ENCODE peak calls at places on chromosomes 2 and 18, in five cellular contexts. One of them, this sample, is unnamed.

GRCh38 chr2:127455566-127456493 is 37.6 kb downstream of the PROC start:
- DNase-seq in heart left ventricle: no peak
- DNase-seq in body of pancreas: no peak
- DNase-seq in IMR-90: no peak
- DNase-seq in upper lobe of left lung: no peak
- DNase-seq in this sample: peak

GRCh38 chr2:81087646-81088045 is 783.1 kb upstream of the LRRTM1 start:
- DNase-seq in heart left ventricle: no peak
- DNase-seq in body of pancreas: no peak
- DNase-seq in IMR-90: no peak
- DNase-seq in upper lobe of left lung: no peak
- DNase-seq in this sample: no peak

GRCh38 chr2:191620144-191620543 is 57.8 kb upstream of the NABP1 start:
- DNase-seq in heart left ventricle: no peak
- DNase-seq in body of pancreas: no peak
- DNase-seq in IMR-90: peak
- DNase-seq in upper lobe of left lung: no peak
- DNase-seq in this sample: no peak

GRCh38 chr2:72111061-72111460 is 36.6 kb downstream of the CYP26B1 start:
- DNase-seq in heart left ventricle: no peak
- DNase-seq in body of pancreas: no peak
- DNase-seq in IMR-90: no peak
- DNase-seq in upper lobe of left lung: no peak
- DNase-seq in this sample: no peak

GRCh38 chr2:6657131-6657530 is 208.6 kb downstream of the CMPK2 start:
- DNase-seq in heart left ventricle: no peak
- DNase-seq in body of pancreas: no peak
- DNase-seq in IMR-90: no peak
- DNase-seq in upper lobe of left lung: no peak
- DNase-seq in this sample: no peak

GRCh38 chr2:232336241-232336736 is 42.3 kb upstream of the ALPP start:
- DNase-seq in heart left ventricle: no peak
- DNase-seq in body of pancreas: no peak
- DNase-seq in IMR-90: no peak
- DNase-seq in upper lobe of left lung: no peak
- DNase-seq in this sample: peak

GRCh38 chr2:142175917-142176316 is 45.1 kb upstream of the LRP1B start:
- DNase-seq in heart left ventricle: no peak
- DNase-seq in body of pancreas: no peak
- DNase-seq in IMR-90: no peak
- DNase-seq in upper lobe of left lung: no peak
- DNase-seq in this sample: no peak

GRCh38 chr2:239259173-239259572 is 141.6 kb downstream of the HDAC4 start:
- DNase-seq in heart left ventricle: no peak
- DNase-seq in body of pancreas: no peak
- DNase-seq in IMR-90: no peak
- DNase-seq in upper lobe of left lung: no peak
- DNase-seq in this sample: peak

GRCh38 chr2:149559341-149560068 is 28.1 kb downstream of the MMADHC start:
- DNase-seq in heart left ventricle: no peak
- DNase-seq in body of pancreas: no peak
- DNase-seq in IMR-90: no peak
- DNase-seq in upper lobe of left lung: no peak
- DNase-seq in this sample: no peak

GRCh38 chr2:191152841-191153240 is 2.0 kb upstream of the STAT4 start:
- DNase-seq in heart left ventricle: no peak
- DNase-seq in body of pancreas: no peak
- DNase-seq in IMR-90: peak
- DNase-seq in upper lobe of left lung: no peak
- DNase-seq in this sample: no peak

GRCh38 chr18:30113454-30113853 is 929.1 kb downstream of the DSC3 start:
- DNase-seq in heart left ventricle: no peak
- DNase-seq in body of pancreas: no peak
- DNase-seq in IMR-90: no peak
- DNase-seq in upper lobe of left lung: no peak
- DNase-seq in this sample: no peak

GRCh38 chr18:27605107-27605834 is 420.2 kb upstream of the CHST9 start:
- DNase-seq in heart left ventricle: peak
- DNase-seq in body of pancreas: peak
- DNase-seq in IMR-90: peak
- DNase-seq in upper lobe of left lung: no peak
- DNase-seq in this sample: peak

GRCh38 chr2:180966378-180966777 is 14.0 kb upstream of the UBE2E3 start:
- DNase-seq in heart left ventricle: no peak
- DNase-seq in body of pancreas: no peak
- DNase-seq in IMR-90: no peak
- DNase-seq in upper lobe of left lung: no peak
- DNase-seq in this sample: no peak

GRCh38 chr18:34697233-34697632 is 12.9 kb upstream of the DTNA start:
- DNase-seq in heart left ventricle: no peak
- DNase-seq in body of pancreas: no peak
- DNase-seq in IMR-90: no peak
- DNase-seq in upper lobe of left lung: no peak
- DNase-seq in this sample: no peak

DNA sequence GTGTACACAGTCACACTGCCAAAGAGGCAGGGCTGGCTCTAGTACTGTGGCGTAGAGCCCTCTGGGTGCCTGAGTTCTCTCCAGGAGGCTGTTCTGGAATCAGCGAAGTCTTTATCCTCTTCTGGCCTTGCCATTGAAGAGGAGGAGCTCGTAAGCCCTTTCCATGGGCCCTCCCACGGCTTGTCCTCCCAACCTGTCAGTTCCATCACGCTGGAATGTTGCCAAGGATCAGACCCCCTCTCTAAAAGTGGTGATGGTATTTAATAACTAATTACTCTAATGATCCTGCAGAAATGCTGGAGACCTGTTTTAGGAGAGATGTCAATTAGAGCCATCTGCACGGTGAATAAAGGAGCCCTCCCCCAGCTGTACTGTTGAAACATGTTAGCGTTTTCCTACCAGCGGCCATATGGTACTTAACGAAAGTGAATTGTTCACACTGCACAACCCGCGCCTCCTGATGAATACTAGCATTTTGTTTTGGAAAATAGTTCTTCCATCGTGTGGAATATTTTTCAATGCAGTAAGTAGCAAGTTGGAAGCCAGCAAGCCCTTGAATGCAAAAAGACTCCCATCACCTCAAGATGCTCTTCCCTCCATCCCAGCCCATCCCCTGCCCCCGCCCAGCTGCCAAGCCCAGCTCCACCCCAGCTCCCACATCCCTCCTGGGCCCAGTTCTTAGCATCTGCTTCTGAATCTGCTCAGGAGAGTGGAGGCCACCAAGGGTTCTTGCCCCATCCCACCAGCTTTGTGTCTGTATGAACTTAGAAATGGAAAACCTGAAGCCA is 145.3 kb downstream of the KLHL29 start:
- DNase-seq in heart left ventricle: no peak
- DNase-seq in body of pancreas: no peak
- DNase-seq in IMR-90: no peak
- DNase-seq in upper lobe of left lung: no peak
- DNase-seq in this sample: no peak
- TF ChIP-seq POLR2A in heart left ventricle: no peak
- TF ChIP-seq POLR2A in body of pancreas: no peak
- TF ChIP-seq POLR2A in IMR-90: no peak
- TF ChIP-seq POLR2A in upper lobe of left lung: no peak
- TF ChIP-seq POLR2A in this sample: no peak

DNA sequence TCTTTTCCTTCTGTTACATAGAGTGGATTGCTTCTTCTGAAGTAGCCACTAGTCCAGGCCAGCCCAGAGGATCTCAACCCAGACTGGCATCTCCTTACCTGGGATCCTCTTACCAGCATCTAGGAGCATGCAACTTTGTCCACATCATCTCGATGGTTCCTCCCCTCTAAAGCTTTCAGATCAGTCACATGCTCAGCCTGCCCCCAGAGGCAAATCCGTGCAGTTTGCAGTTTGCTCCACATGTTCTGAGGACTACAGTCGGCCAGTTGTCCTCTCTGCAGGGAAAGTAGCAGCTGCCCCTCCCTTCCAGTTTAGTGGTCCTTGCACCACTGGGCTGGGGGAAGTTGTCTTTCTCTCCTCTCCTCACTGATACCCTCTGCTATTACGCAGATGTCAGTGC is 259.8 kb upstream of the APCDD1 start:
- DNase-seq in heart left ventricle: no peak
- DNase-seq in body of pancreas: no peak
- DNase-seq in IMR-90: no peak
- DNase-seq in upper lobe of left lung: no peak
- DNase-seq in this sample: no peak
- TF ChIP-seq POLR2A in heart left ventricle: no peak
- TF ChIP-seq POLR2A in body of pancreas: no peak
- TF ChIP-seq POLR2A in IMR-90: no peak
- TF ChIP-seq POLR2A in upper lobe of left lung: no peak
- TF ChIP-seq POLR2A in this sample: no peak

GRCh38 chr2:152244241-152244640 is 68.7 kb upstream of the STAM2 start:
- DNase-seq in heart left ventricle: no peak
- DNase-seq in body of pancreas: no peak
- DNase-seq in IMR-90: no peak
- DNase-seq in upper lobe of left lung: no peak
- DNase-seq in this sample: no peak
- TF ChIP-seq POLR2A in heart left ventricle: no peak
- TF ChIP-seq POLR2A in body of pancreas: no peak
- TF ChIP-seq POLR2A in IMR-90: no peak
- TF ChIP-seq POLR2A in upper lobe of left lung: no peak
- TF ChIP-seq POLR2A in this sample: no peak

GRCh38 chr18:36129300-36130038 is at the start of the genes ELP2 and SLC39A6:
- DNase-seq in heart left ventricle: peak
- DNase-seq in body of pancreas: peak
- DNase-seq in IMR-90: peak
- DNase-seq in upper lobe of left lung: peak
- DNase-seq in this sample: peak
- TF ChIP-seq POLR2A in heart left ventricle: peak
- TF ChIP-seq POLR2A in body of pancreas: peak
- TF ChIP-seq POLR2A in IMR-90: peak
- TF ChIP-seq POLR2A in upper lobe of left lung: peak
- TF ChIP-seq POLR2A in this sample: peak

DNA sequence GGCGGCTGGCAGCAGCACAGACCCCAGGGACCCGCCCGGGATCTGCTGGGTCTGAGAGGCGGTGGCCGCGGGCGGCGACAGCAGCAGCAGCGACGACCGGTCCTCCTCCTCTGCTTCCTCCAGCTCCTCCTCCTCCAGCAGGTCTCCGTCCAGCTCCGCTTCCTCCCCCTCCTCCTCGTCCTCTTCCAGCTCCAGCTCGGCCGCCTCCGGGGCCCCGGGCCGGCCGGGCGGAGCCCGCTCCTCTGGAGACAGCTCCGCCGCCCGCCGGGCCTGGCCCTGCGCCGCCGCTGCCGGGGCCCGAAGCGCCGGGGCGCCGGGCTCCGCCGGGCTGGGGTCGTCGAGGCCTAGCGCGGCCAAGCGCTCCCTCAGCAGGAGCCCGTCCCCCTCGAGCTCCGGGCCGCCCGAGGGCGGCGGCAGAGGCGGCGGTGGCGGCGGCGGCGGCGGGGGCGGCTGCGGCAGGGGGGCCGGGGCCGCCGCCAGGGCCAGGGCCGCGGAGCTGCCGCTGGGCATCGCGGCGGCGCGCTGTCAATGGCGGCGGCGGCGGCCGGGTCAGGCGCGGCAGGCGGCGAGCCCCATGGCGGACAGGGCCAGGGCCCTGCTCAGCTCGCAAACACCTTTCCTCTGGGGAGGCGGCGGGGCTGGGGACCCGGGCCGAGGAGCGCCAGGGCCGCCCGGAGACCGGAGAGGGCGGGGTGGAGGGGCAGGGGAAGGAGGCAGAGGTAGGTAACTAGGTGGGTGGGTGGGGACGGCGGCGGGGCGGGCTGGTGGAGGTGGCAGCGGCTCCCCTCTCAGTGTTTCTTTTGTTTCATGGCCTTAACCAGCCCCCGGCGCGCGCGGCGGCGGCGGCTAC is 445 bp downstream of the MEX3C start:
- DNase-seq in heart left ventricle: peak
- DNase-seq in body of pancreas: peak
- DNase-seq in IMR-90: peak
- DNase-seq in upper lobe of left lung: peak
- DNase-seq in this sample: peak
- TF ChIP-seq POLR2A in heart left ventricle: peak
- TF ChIP-seq POLR2A in body of pancreas: peak
- TF ChIP-seq POLR2A in IMR-90: peak
- TF ChIP-seq POLR2A in upper lobe of left lung: no peak
- TF ChIP-seq POLR2A in this sample: peak

GRCh38 chr2:53854678-53855077 is 5.1 kb downstream of the GPR75 start:
- DNase-seq in heart left ventricle: no peak
- DNase-seq in body of pancreas: no peak
- DNase-seq in IMR-90: peak
- DNase-seq in upper lobe of left lung: no peak
- DNase-seq in this sample: no peak

GRCh38 chr2:53856272-53856671 is 3.5 kb downstream of the GPR75 start:
- DNase-seq in heart left ventricle: no peak
- DNase-seq in body of pancreas: no peak
- DNase-seq in IMR-90: no peak
- DNase-seq in upper lobe of left lung: no peak
- DNase-seq in this sample: no peak

GRCh38 chr2:53863538-53864227 is 3.9 kb upstream of the GPR75 start:
- DNase-seq in heart left ventricle: no peak
- DNase-seq in body of pancreas: no peak
- DNase-seq in IMR-90: no peak
- DNase-seq in upper lobe of left lung: no peak
- DNase-seq in this sample: no peak

GRCh38 chr2:53861824-53862223 is 2.1 kb upstream of the GPR75 start:
- DNase-seq in heart left ventricle: no peak
- DNase-seq in body of pancreas: no peak
- DNase-seq in IMR-90: no peak
- DNase-seq in upper lobe of left lung: no peak
- DNase-seq in this sample: no peak

DNA sequence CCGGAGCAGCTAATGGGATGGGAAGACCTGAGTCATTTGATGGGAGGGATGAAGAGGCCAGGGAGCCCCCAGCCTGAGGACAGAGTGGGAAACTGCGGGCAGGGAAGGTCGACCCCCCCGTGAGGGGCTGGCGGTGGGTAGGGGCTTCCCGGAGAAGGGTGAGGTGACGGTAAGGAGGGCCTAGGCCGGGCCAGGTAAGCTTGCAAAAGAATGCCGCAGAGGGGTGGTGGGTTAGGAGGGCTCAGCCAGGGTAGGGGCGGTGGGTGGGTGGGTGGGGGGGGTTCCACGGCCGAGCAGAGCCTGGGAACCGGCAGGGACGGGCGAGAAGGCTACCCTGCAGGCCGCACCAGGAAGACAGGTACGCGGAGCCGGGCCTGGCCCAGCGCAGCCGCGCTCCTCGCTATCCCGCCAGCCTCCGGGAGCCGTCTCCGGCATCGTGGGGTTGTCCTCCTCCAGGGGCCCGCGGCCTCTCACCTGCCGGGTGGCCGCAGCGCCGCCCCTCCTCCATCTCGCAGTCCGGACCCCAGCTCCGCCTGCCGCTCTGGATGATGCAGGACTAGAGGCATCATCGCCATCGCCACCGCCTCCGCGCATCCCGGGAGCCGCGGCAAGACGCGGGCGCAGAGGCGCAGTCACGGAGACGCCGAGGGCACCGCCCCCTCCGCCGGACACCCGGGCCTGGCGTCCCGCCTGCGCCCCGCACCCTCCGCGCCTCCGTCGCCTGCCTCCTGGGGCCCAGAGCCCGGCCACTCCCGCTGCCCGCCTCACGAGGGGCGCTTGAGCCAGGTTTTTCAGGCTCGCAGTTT is at the start of gene GPR75:
- DNase-seq in heart left ventricle: peak
- DNase-seq in body of pancreas: peak
- DNase-seq in IMR-90: peak
- DNase-seq in upper lobe of left lung: peak
- DNase-seq in this sample: no peak
- TF ChIP-seq POLR2A in heart left ventricle: no peak
- TF ChIP-seq POLR2A in body of pancreas: peak
- TF ChIP-seq POLR2A in IMR-90: no peak
- TF ChIP-seq POLR2A in upper lobe of left lung: no peak
- TF ChIP-seq POLR2A in this sample: no peak

GRCh38 chr18:13623871-13624270 is 102.5 kb downstream of the FAM210A start:
- DNase-seq in heart left ventricle: no peak
- DNase-seq in body of pancreas: no peak
- DNase-seq in IMR-90: no peak
- DNase-seq in upper lobe of left lung: no peak
- DNase-seq in this sample: no peak
- TF ChIP-seq POLR2A in heart left ventricle: no peak
- TF ChIP-seq POLR2A in body of pancreas: no peak
- TF ChIP-seq POLR2A in IMR-90: no peak
- TF ChIP-seq POLR2A in upper lobe of left lung: no peak
- TF ChIP-seq POLR2A in this sample: no peak

This sample was measured in Peyer's patch.